ENCODE peak calls at places on chromosomes 12 and 14, in six cellular contexts. One of them, this sample, is unnamed.

GRCh38 chr12:6462234-6462995 is 8.1 kb downstream of the VAMP1 start:
- DNase-seq in lung: no peak
- DNase-seq in pancreas: no peak
- DNase-seq in mucosa of descending colon: no peak
- DNase-seq in IMR-90: no peak
- DNase-seq in tibial nerve: no peak
- DNase-seq in this sample: no peak

GRCh38 chr12:581321-581720 is 81.9 kb downstream of the NINJ2 start:
- DNase-seq in lung: no peak
- DNase-seq in pancreas: no peak
- DNase-seq in mucosa of descending colon: no peak
- DNase-seq in IMR-90: no peak
- DNase-seq in tibial nerve: no peak
- DNase-seq in this sample: no peak

GRCh38 chr12:1464925-1465324 is 129.5 kb downstream of the FBXL14 start:
- DNase-seq in lung: no peak
- DNase-seq in pancreas: no peak
- DNase-seq in mucosa of descending colon: no peak
- DNase-seq in IMR-90: no peak
- DNase-seq in tibial nerve: no peak
- DNase-seq in this sample: no peak

GRCh38 chr12:7588703-7589329 is 76.9 kb downstream of the APOBEC1 start:
- DNase-seq in lung: peak; percentile 45
- DNase-seq in pancreas: no peak
- DNase-seq in mucosa of descending colon: no peak
- DNase-seq in IMR-90: peak; percentile 12
- DNase-seq in tibial nerve: peak; percentile 22
- DNase-seq in this sample: no peak

GRCh38 chr12:132429932-132430643 is 59.9 kb upstream of the FBRSL1 start:
- DNase-seq in lung: no peak
- DNase-seq in pancreas: peak; percentile 81
- DNase-seq in mucosa of descending colon: peak; percentile 93
- DNase-seq in IMR-90: no peak
- DNase-seq in tibial nerve: no peak
- DNase-seq in this sample: no peak

GRCh38 chr12:52182456-52182855 is 9.4 kb downstream of the KRT80 start:
- DNase-seq in lung: no peak
- DNase-seq in pancreas: no peak
- DNase-seq in mucosa of descending colon: no peak
- DNase-seq in IMR-90: peak; percentile 23
- DNase-seq in tibial nerve: no peak
- DNase-seq in this sample: no peak

GRCh38 chr12:111636209-111636928 is 37.3 kb upstream of the ATXN2 start:
- DNase-seq in lung: peak; percentile 36
- DNase-seq in pancreas: no peak
- DNase-seq in mucosa of descending colon: peak; percentile 49
- DNase-seq in IMR-90: peak; percentile 54
- DNase-seq in tibial nerve: peak; percentile 39
- DNase-seq in this sample: peak; percentile 83

GRCh38 chr12:77751939-77752338 is 78.8 kb upstream of the NAV3 start:
- DNase-seq in lung: no peak
- DNase-seq in pancreas: no peak
- DNase-seq in mucosa of descending colon: no peak
- DNase-seq in IMR-90: no peak
- DNase-seq in tibial nerve: no peak
- DNase-seq in this sample: no peak

GRCh38 chr14:49497725-49498348 is 88.3 kb downstream of the RPS29 start:
- DNase-seq in lung: no peak
- DNase-seq in pancreas: no peak
- DNase-seq in mucosa of descending colon: no peak
- DNase-seq in IMR-90: peak; percentile 74
- DNase-seq in tibial nerve: no peak
- DNase-seq in this sample: no peak

GRCh38 chr14:70622111-70622712 is 19.5 kb upstream of the TTC9 start:
- DNase-seq in lung: no peak
- DNase-seq in pancreas: no peak
- DNase-seq in mucosa of descending colon: no peak
- DNase-seq in IMR-90: peak; percentile 21
- DNase-seq in tibial nerve: no peak
- DNase-seq in this sample: no peak

GRCh38 chr12:100251917-100252316 is 15.0 kb downstream of the DEPDC4 start:
- DNase-seq in lung: peak; percentile 81
- DNase-seq in pancreas: no peak
- DNase-seq in mucosa of descending colon: no peak
- DNase-seq in IMR-90: no peak
- DNase-seq in tibial nerve: no peak
- DNase-seq in this sample: no peak

GRCh38 chr14:50530358-50530757 is 2.0 kb downstream of the MAP4K5 start:
- DNase-seq in lung: no peak
- DNase-seq in pancreas: no peak
- DNase-seq in mucosa of descending colon: no peak
- DNase-seq in IMR-90: peak; percentile 69
- DNase-seq in tibial nerve: no peak
- DNase-seq in this sample: no peak

GRCh38 chr14:74505831-74506230 is 12.3 kb downstream of the ISCA2 start:
- DNase-seq in lung: no peak
- DNase-seq in pancreas: no peak
- DNase-seq in mucosa of descending colon: no peak
- DNase-seq in IMR-90: no peak
- DNase-seq in tibial nerve: no peak
- DNase-seq in this sample: peak; percentile 9

GRCh38 chr14:75906680-75907280 is 75.0 kb downstream of the TGFB3 start:
- DNase-seq in lung: peak; percentile 47
- DNase-seq in pancreas: peak; percentile 81
- DNase-seq in mucosa of descending colon: no peak
- DNase-seq in IMR-90: peak; percentile 70
- DNase-seq in tibial nerve: peak; percentile 44
- DNase-seq in this sample: peak; percentile 67

GRCh38 chr14:21476526-21476924 is 234 bp downstream of the RAB2B start:
- DNase-seq in lung: peak; percentile 90
- DNase-seq in pancreas: peak; percentile 93
- DNase-seq in mucosa of descending colon: peak; percentile 94
- DNase-seq in IMR-90: no peak
- DNase-seq in tibial nerve: peak; percentile 69
- DNase-seq in this sample: no peak

GRCh38 chr12:57241556-57242310 is 9.3 kb downstream of the STAC3 start:
- DNase-seq in lung: no peak
- DNase-seq in pancreas: peak; percentile 62
- DNase-seq in mucosa of descending colon: peak; percentile 63
- DNase-seq in IMR-90: no peak
- DNase-seq in tibial nerve: no peak
- DNase-seq in this sample: peak; percentile 19
- TF ChIP-seq CTCF in lung: no peak
- TF ChIP-seq CTCF in pancreas: no peak
- TF ChIP-seq CTCF in mucosa of descending colon: no peak
- TF ChIP-seq CTCF in IMR-90: no peak
- TF ChIP-seq CTCF in tibial nerve: no peak
- TF ChIP-seq CTCF in this sample: no peak

DNA sequence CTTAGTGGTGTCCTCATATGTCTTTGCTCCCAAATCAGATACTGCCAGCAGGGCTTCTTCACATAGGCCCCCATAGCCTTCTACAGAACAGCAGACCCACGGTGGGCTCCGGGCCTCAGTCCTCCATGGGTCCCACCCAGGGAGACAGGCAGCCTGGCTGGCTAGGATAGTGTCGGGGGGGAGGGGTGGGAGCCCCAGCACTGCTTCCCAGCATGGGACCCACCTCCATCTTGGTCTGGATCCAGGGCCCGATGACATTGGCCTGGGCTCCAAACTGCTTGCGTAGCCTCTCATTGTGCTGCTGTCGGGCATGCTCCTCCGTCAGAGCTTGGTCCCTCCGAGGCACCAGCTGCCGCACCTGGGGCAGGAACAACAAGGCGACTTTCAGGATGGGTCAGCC is 89.4 kb upstream of the ZFP36L1 start:
- DNase-seq in lung: no peak
- DNase-seq in pancreas: peak; percentile 51
- DNase-seq in mucosa of descending colon: no peak
- DNase-seq in IMR-90: no peak
- DNase-seq in tibial nerve: no peak
- DNase-seq in this sample: no peak
- H3K36me3 ChIP-seq in lung: peaks cover 51% of the 10 kb centered on the region
- H3K36me3 ChIP-seq in pancreas: peaks cover 26% of the 10 kb centered on the region
- H3K36me3 ChIP-seq in mucosa of descending colon: no peaks in the 10 kb centered on the region
- H3K36me3 ChIP-seq in IMR-90: peaks cover 88% of the 10 kb centered on the region
- H3K36me3 ChIP-seq in tibial nerve: no peaks in the 10 kb centered on the region
- H3K36me3 ChIP-seq in this sample: peaks cover 86% of the 10 kb centered on the region

DNA sequence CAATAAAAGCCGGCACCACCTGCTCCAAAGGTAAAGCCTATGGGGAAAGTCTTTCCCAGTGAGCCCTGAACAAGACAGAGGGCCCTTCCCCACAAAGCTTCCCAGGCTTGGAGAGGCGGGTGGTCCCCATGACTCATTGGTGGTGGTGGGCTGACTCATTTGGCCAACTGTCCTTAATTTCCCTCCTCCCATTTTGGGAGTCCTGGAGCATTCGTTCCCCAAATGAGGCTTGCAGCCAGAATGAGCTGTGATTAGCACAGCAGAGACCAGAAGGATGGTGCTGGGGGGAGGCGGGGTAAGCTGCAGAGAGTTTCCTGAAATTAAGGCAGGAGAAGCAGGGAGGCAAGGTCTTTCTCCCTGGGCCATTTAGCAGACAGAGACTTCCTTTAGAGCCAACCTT is 241.7 kb downstream of the DPF3 start:
- DNase-seq in lung: no peak
- DNase-seq in pancreas: no peak
- DNase-seq in mucosa of descending colon: no peak
- DNase-seq in IMR-90: peak; percentile 67
- DNase-seq in tibial nerve: no peak
- DNase-seq in this sample: no peak
- H3K4me1 ChIP-seq in lung: peaks cover 3% of the 10 kb centered on the region
- H3K4me1 ChIP-seq in pancreas: no peaks in the 10 kb centered on the region
- H3K4me1 ChIP-seq in mucosa of descending colon: no peaks in the 10 kb centered on the region
- H3K4me1 ChIP-seq in IMR-90: peaks cover 27% of the 10 kb centered on the region
- H3K4me1 ChIP-seq in tibial nerve: no peaks in the 10 kb centered on the region
- H3K4me1 ChIP-seq in this sample: no peaks in the 10 kb centered on the region

GRCh38 chr12:114936148-114937099 is 252.4 kb upstream of the TBX3 start:
- DNase-seq in lung: no peak
- DNase-seq in pancreas: no peak
- DNase-seq in mucosa of descending colon: no peak
- DNase-seq in IMR-90: peak; percentile 85
- DNase-seq in tibial nerve: no peak
- DNase-seq in this sample: no peak

GRCh38 chr12:114935658-114936057 is 251.7 kb upstream of the TBX3 start:
- DNase-seq in lung: no peak
- DNase-seq in pancreas: no peak
- DNase-seq in mucosa of descending colon: no peak
- DNase-seq in IMR-90: no peak
- DNase-seq in tibial nerve: no peak
- DNase-seq in this sample: no peak

GRCh38 chr12:114931025-114931424 is 247.1 kb upstream of the TBX3 start:
- DNase-seq in lung: no peak
- DNase-seq in pancreas: no peak
- DNase-seq in mucosa of descending colon: no peak
- DNase-seq in IMR-90: no peak
- DNase-seq in tibial nerve: no peak
- DNase-seq in this sample: no peak

GRCh38 chr12:114933428-114934160 is 249.6 kb upstream of the TBX3 start:
- DNase-seq in lung: no peak
- DNase-seq in pancreas: no peak
- DNase-seq in mucosa of descending colon: no peak
- DNase-seq in IMR-90: peak; percentile 94
- DNase-seq in tibial nerve: no peak
- DNase-seq in this sample: no peak

GRCh38 chr12:114932806-114933205 is 248.8 kb upstream of the TBX3 start:
- DNase-seq in lung: no peak
- DNase-seq in pancreas: no peak
- DNase-seq in mucosa of descending colon: no peak
- DNase-seq in IMR-90: no peak
- DNase-seq in tibial nerve: no peak
- DNase-seq in this sample: no peak
- TF ChIP-seq CTCF in lung: no peak
- TF ChIP-seq CTCF in pancreas: no peak
- TF ChIP-seq CTCF in mucosa of descending colon: no peak
- TF ChIP-seq CTCF in IMR-90: no peak
- TF ChIP-seq CTCF in tibial nerve: no peak
- TF ChIP-seq CTCF in this sample: no peak

GRCh38 chr12:54535474-54535873 is 13.9 kb upstream of the PDE1B start:
- DNase-seq in lung: no peak
- DNase-seq in pancreas: no peak
- DNase-seq in mucosa of descending colon: no peak
- DNase-seq in IMR-90: no peak
- DNase-seq in tibial nerve: no peak
- DNase-seq in this sample: no peak
- H3K36me3 ChIP-seq in lung: peaks cover 3% of the 10 kb centered on the region
- H3K36me3 ChIP-seq in pancreas: no peaks in the 10 kb centered on the region
- H3K36me3 ChIP-seq in mucosa of descending colon: no peaks in the 10 kb centered on the region
- H3K36me3 ChIP-seq in IMR-90: no peaks in the 10 kb centered on the region
- H3K36me3 ChIP-seq in tibial nerve: no peaks in the 10 kb centered on the region
- H3K36me3 ChIP-seq in this sample: no peaks in the 10 kb centered on the region

GRCh38 chr14:32531942-32532341 is 202.8 kb downstream of the AKAP6 start:
- DNase-seq in lung: no peak
- DNase-seq in pancreas: no peak
- DNase-seq in mucosa of descending colon: no peak
- DNase-seq in IMR-90: no peak
- DNase-seq in tibial nerve: no peak
- DNase-seq in this sample: no peak

GRCh38 chr14:32534145-32534544 is 205.0 kb downstream of the AKAP6 start:
- DNase-seq in lung: no peak
- DNase-seq in pancreas: no peak
- DNase-seq in mucosa of descending colon: no peak
- DNase-seq in IMR-90: no peak
- DNase-seq in tibial nerve: no peak
- DNase-seq in this sample: no peak

GRCh38 chr14:32542507-32542906 is 213.4 kb downstream of the AKAP6 start:
- DNase-seq in lung: no peak
- DNase-seq in pancreas: no peak
- DNase-seq in mucosa of descending colon: no peak
- DNase-seq in IMR-90: no peak
- DNase-seq in tibial nerve: no peak
- DNase-seq in this sample: no peak

GRCh38 chr14:32536175-32536574 is 207.1 kb downstream of the AKAP6 start:
- DNase-seq in lung: no peak
- DNase-seq in pancreas: no peak
- DNase-seq in mucosa of descending colon: no peak
- DNase-seq in IMR-90: no peak
- DNase-seq in tibial nerve: no peak
- DNase-seq in this sample: no peak

DNA sequence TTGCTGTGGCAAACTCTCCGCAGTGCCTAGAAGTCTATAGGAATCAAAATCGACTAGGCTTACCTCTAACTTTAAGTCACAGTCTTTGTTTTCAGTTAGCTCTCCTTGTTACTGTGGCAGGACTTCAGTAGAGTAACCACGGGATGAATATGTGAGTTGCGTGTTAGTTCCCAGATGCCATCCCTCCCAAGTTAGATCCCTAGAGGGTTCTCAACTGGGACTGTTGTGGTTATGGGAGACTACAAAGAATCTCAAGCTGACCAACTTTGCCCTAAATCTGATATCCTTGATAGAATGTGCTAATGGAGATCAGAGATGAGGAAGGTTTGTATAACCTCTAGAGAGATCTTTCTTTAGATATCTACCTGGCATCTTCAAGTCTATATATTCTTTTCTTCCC is 208.1 kb downstream of the AKAP6 start:
- DNase-seq in lung: no peak
- DNase-seq in pancreas: no peak
- DNase-seq in mucosa of descending colon: no peak
- DNase-seq in IMR-90: no peak
- DNase-seq in tibial nerve: no peak
- DNase-seq in this sample: no peak
- H3K4me1 ChIP-seq in lung: peaks cover 18% of the 10 kb centered on the region
- H3K4me1 ChIP-seq in pancreas: no peaks in the 10 kb centered on the region
- H3K4me1 ChIP-seq in mucosa of descending colon: no peaks in the 10 kb centered on the region
- H3K4me1 ChIP-seq in IMR-90: no peaks in the 10 kb centered on the region
- H3K4me1 ChIP-seq in tibial nerve: no peaks in the 10 kb centered on the region
- H3K4me1 ChIP-seq in this sample: no peaks in the 10 kb centered on the region

GRCh38 chr14:60188115-60188514 is 22.9 kb upstream of the DHRS7 start:
- DNase-seq in lung: no peak
- DNase-seq in pancreas: no peak
- DNase-seq in mucosa of descending colon: no peak
- DNase-seq in IMR-90: no peak
- DNase-seq in tibial nerve: no peak
- DNase-seq in this sample: no peak
- TF ChIP-seq CTCF in lung: no peak
- TF ChIP-seq CTCF in pancreas: no peak
- TF ChIP-seq CTCF in mucosa of descending colon: no peak
- TF ChIP-seq CTCF in IMR-90: no peak
- TF ChIP-seq CTCF in tibial nerve: no peak
- TF ChIP-seq CTCF in this sample: no peak

This sample was measured in tibial artery.